ENCODE peak calls at places on chromosomes 16 and 17, in seven cellular contexts. One of them, this sample, is unnamed.

GRCh38 chr17:62150471-62150870 is 85.4 kb upstream of the MED13 start:
- DNase-seq in ovary: no peak
- DNase-seq in fibroblast of villous mesenchyme: no peak
- DNase-seq in activated naive CD4-positive, alpha-beta T cell treated with Interleukin-2 at 50 U/mL for 16 hours: no peak
- DNase-seq in activated naive CD8-positive, alpha-beta T cell treated with anti-CD3 and anti-CD28 coated beads for 36 hours: no peak
- DNase-seq in Calu3: no peak
- DNase-seq in MG63: no peak
- DNase-seq in this sample: no peak

GRCh38 chr16:70553645-70554044 is 30.0 kb downstream of the SF3B3 start:
- DNase-seq in ovary: no peak
- DNase-seq in fibroblast of villous mesenchyme: peak
- DNase-seq in activated naive CD4-positive, alpha-beta T cell treated with Interleukin-2 at 50 U/mL for 16 hours: no peak
- DNase-seq in activated naive CD8-positive, alpha-beta T cell treated with anti-CD3 and anti-CD28 coated beads for 36 hours: no peak
- DNase-seq in Calu3: no peak
- DNase-seq in MG63: no peak
- DNase-seq in this sample: no peak

GRCh38 chr16:56344518-56345405 is 80.6 kb downstream of the AMFR start:
- DNase-seq in ovary: no peak
- DNase-seq in fibroblast of villous mesenchyme: no peak
- DNase-seq in activated naive CD4-positive, alpha-beta T cell treated with Interleukin-2 at 50 U/mL for 16 hours: no peak
- DNase-seq in activated naive CD8-positive, alpha-beta T cell treated with anti-CD3 and anti-CD28 coated beads for 36 hours: no peak
- DNase-seq in Calu3: no peak
- DNase-seq in MG63: no peak
- DNase-seq in this sample: no peak

GRCh38 chr16:53754938-53755910 is 51.3 kb downstream of the FTO start:
- DNase-seq in ovary: peak
- DNase-seq in fibroblast of villous mesenchyme: peak
- DNase-seq in activated naive CD4-positive, alpha-beta T cell treated with Interleukin-2 at 50 U/mL for 16 hours: no peak
- DNase-seq in activated naive CD8-positive, alpha-beta T cell treated with anti-CD3 and anti-CD28 coated beads for 36 hours: no peak
- DNase-seq in Calu3: peak
- DNase-seq in MG63: peak
- DNase-seq in this sample: peak

GRCh38 chr17:59859444-59860025 is 33.2 kb downstream of the TUBD1 start:
- DNase-seq in ovary: no peak
- DNase-seq in fibroblast of villous mesenchyme: peak
- DNase-seq in activated naive CD4-positive, alpha-beta T cell treated with Interleukin-2 at 50 U/mL for 16 hours: no peak
- DNase-seq in activated naive CD8-positive, alpha-beta T cell treated with anti-CD3 and anti-CD28 coated beads for 36 hours: no peak
- DNase-seq in Calu3: no peak
- DNase-seq in MG63: no peak
- DNase-seq in this sample: peak

GRCh38 chr17:70563301-70563820 is 394.0 kb downstream of the KCNJ2 start:
- DNase-seq in ovary: no peak
- DNase-seq in fibroblast of villous mesenchyme: no peak
- DNase-seq in activated naive CD4-positive, alpha-beta T cell treated with Interleukin-2 at 50 U/mL for 16 hours: no peak
- DNase-seq in activated naive CD8-positive, alpha-beta T cell treated with anti-CD3 and anti-CD28 coated beads for 36 hours: no peak
- DNase-seq in Calu3: no peak
- DNase-seq in MG63: peak
- DNase-seq in this sample: no peak

GRCh38 chr17:74272731-74273201 is 1.3 kb upstream of the DNAI2 start:
- DNase-seq in ovary: no peak
- DNase-seq in fibroblast of villous mesenchyme: no peak
- DNase-seq in activated naive CD4-positive, alpha-beta T cell treated with Interleukin-2 at 50 U/mL for 16 hours: no peak
- DNase-seq in activated naive CD8-positive, alpha-beta T cell treated with anti-CD3 and anti-CD28 coated beads for 36 hours: no peak
- DNase-seq in Calu3: no peak
- DNase-seq in MG63: peak
- DNase-seq in this sample: no peak

GRCh38 chr17:74457146-74457819 is 9.2 kb upstream of the CD300A start:
- DNase-seq in ovary: peak
- DNase-seq in fibroblast of villous mesenchyme: peak
- DNase-seq in activated naive CD4-positive, alpha-beta T cell treated with Interleukin-2 at 50 U/mL for 16 hours: peak
- DNase-seq in activated naive CD8-positive, alpha-beta T cell treated with anti-CD3 and anti-CD28 coated beads for 36 hours: peak
- DNase-seq in Calu3: peak
- DNase-seq in MG63: peak
- DNase-seq in this sample: peak

GRCh38 chr16:86449377-86450095 is 60.8 kb upstream of the FOXF1 start:
- DNase-seq in ovary: no peak
- DNase-seq in fibroblast of villous mesenchyme: no peak
- DNase-seq in activated naive CD4-positive, alpha-beta T cell treated with Interleukin-2 at 50 U/mL for 16 hours: no peak
- DNase-seq in activated naive CD8-positive, alpha-beta T cell treated with anti-CD3 and anti-CD28 coated beads for 36 hours: no peak
- DNase-seq in Calu3: no peak
- DNase-seq in MG63: no peak
- DNase-seq in this sample: no peak

GRCh38 chr16:87033021-87033471 is 284.1 kb downstream of the C16orf95 start:
- DNase-seq in ovary: no peak
- DNase-seq in fibroblast of villous mesenchyme: no peak
- DNase-seq in activated naive CD4-positive, alpha-beta T cell treated with Interleukin-2 at 50 U/mL for 16 hours: no peak
- DNase-seq in activated naive CD8-positive, alpha-beta T cell treated with anti-CD3 and anti-CD28 coated beads for 36 hours: no peak
- DNase-seq in Calu3: no peak
- DNase-seq in MG63: no peak
- DNase-seq in this sample: no peak

GRCh38 chr17:50618941-50619340 is 15.7 kb upstream of the ABCC3 start:
- DNase-seq in ovary: no peak
- DNase-seq in fibroblast of villous mesenchyme: no peak
- DNase-seq in activated naive CD4-positive, alpha-beta T cell treated with Interleukin-2 at 50 U/mL for 16 hours: no peak
- DNase-seq in activated naive CD8-positive, alpha-beta T cell treated with anti-CD3 and anti-CD28 coated beads for 36 hours: no peak
- DNase-seq in Calu3: no peak
- DNase-seq in MG63: peak
- DNase-seq in this sample: no peak

GRCh38 chr17:12842936-12843335 is 53.6 kb downstream of the ARHGAP44 start:
- DNase-seq in ovary: no peak
- DNase-seq in fibroblast of villous mesenchyme: no peak
- DNase-seq in activated naive CD4-positive, alpha-beta T cell treated with Interleukin-2 at 50 U/mL for 16 hours: no peak
- DNase-seq in activated naive CD8-positive, alpha-beta T cell treated with anti-CD3 and anti-CD28 coated beads for 36 hours: no peak
- DNase-seq in Calu3: no peak
- DNase-seq in MG63: no peak
- DNase-seq in this sample: no peak

GRCh38 chr17:7745748-7746470 is 28.4 kb downstream of the DNAH2 start:
- DNase-seq in ovary: peak
- DNase-seq in fibroblast of villous mesenchyme: peak
- DNase-seq in activated naive CD4-positive, alpha-beta T cell treated with Interleukin-2 at 50 U/mL for 16 hours: no peak
- DNase-seq in activated naive CD8-positive, alpha-beta T cell treated with anti-CD3 and anti-CD28 coated beads for 36 hours: no peak
- DNase-seq in Calu3: peak
- DNase-seq in MG63: peak
- DNase-seq in this sample: peak

GRCh38 chr16:76665571-76666275 is 388.5 kb downstream of the CNTNAP4 start:
- DNase-seq in ovary: no peak
- DNase-seq in fibroblast of villous mesenchyme: no peak
- DNase-seq in activated naive CD4-positive, alpha-beta T cell treated with Interleukin-2 at 50 U/mL for 16 hours: no peak
- DNase-seq in activated naive CD8-positive, alpha-beta T cell treated with anti-CD3 and anti-CD28 coated beads for 36 hours: no peak
- DNase-seq in Calu3: no peak
- DNase-seq in MG63: no peak
- DNase-seq in this sample: no peak

GRCh38 chr16:4564661-4565267 is 8.6 kb downstream of the C16orf96 start:
- DNase-seq in ovary: no peak
- DNase-seq in fibroblast of villous mesenchyme: no peak
- DNase-seq in activated naive CD4-positive, alpha-beta T cell treated with Interleukin-2 at 50 U/mL for 16 hours: no peak
- DNase-seq in activated naive CD8-positive, alpha-beta T cell treated with anti-CD3 and anti-CD28 coated beads for 36 hours: no peak
- DNase-seq in Calu3: no peak
- DNase-seq in MG63: no peak
- DNase-seq in this sample: no peak

This sample was measured in HT-29.